ENCODE peak calls at places on chromosomes 13 and 19, in five cellular contexts. O, K, X, N and Y are unnamed samples.

GRCh38 chr13:99656843-99657506 is 155.7 kb downstream of the TM9SF2 start:
- DNase-seq in X (no peak), N (no peak), O (no peak), K (no peak), Y (no peak)

GRCh38 chr13:86002921-86003488 is 203.8 kb upstream of the SLITRK6 start:
- DNase-seq in O (no peak), X (no peak), K (no peak), N (peak; percentile 65), Y (no peak)

GRCh38 chr19:20066861-20067260 is 10.9 kb upstream of the ZNF90 start:
- DNase-seq in K (no peak), O (no peak), X (no peak), N (no peak), Y (no peak)

GRCh38 chr13:102914629-102914935 is 68.8 kb downstream of the ERCC5 start:
- DNase-seq in N (no peak), K (peak; percentile 20), X (no peak), O (no peak), Y (no peak)

GRCh38 chr19:10769533-10770491 is 51.9 kb downstream of the DNM2 start:
- DNase-seq in X (peak; percentile 76), N (no peak), O (peak; percentile 39), K (peak; percentile 33), Y (no peak)

GRCh38 chr13:94435604-94436226 is 43.8 kb downstream of the DCT start:
- DNase-seq in O (peak; percentile 82), K (peak; percentile 71), N (peak; percentile 30), X (peak; percentile 27), Y (no peak)

GRCh38 chr19:46981296-46981695 is 38.3 kb upstream of the NPAS1 start:
- DNase-seq in O (no peak), N (no peak), K (no peak), X (no peak), Y (no peak)

GRCh38 chr13:21703846-21704245 is 33.0 kb downstream of the FGF9 start:
- DNase-seq in N (no peak), X (no peak), K (peak; percentile 71), O (no peak), Y (no peak)

GRCh38 chr19:54136086-54136863 is 1.3 kb upstream of the CNOT3 start:
- DNase-seq in X (no peak), O (peak; percentile 61), N (no peak), K (peak; percentile 15), Y (no peak)

GRCh38 chr19:48695743-48696352 is at the start of gene FUT2:
- DNase-seq in K (no peak), N (no peak), O (peak; percentile 86), X (no peak), Y (no peak)

GRCh38 chr13:40969169-40969901 is 49.8 kb downstream of the ELF1 start:
- DNase-seq in N (no peak), K (no peak), O (no peak), X (no peak), Y (no peak)

GRCh38 chr13:40970803-40971202 is 48.3 kb downstream of the ELF1 start:
- DNase-seq in X (no peak), O (no peak), K (no peak), N (no peak), Y (no peak)

GRCh38 chr13:40971321-40971720 is 47.8 kb downstream of the ELF1 start:
- DNase-seq in O (no peak), K (no peak), N (no peak), X (no peak), Y (no peak)

GRCh38 chr13:40966298-40966697 is 52.8 kb downstream of the ELF1 start:
- DNase-seq in N (no peak), X (no peak), O (no peak), K (no peak), Y (no peak)

DNA sequence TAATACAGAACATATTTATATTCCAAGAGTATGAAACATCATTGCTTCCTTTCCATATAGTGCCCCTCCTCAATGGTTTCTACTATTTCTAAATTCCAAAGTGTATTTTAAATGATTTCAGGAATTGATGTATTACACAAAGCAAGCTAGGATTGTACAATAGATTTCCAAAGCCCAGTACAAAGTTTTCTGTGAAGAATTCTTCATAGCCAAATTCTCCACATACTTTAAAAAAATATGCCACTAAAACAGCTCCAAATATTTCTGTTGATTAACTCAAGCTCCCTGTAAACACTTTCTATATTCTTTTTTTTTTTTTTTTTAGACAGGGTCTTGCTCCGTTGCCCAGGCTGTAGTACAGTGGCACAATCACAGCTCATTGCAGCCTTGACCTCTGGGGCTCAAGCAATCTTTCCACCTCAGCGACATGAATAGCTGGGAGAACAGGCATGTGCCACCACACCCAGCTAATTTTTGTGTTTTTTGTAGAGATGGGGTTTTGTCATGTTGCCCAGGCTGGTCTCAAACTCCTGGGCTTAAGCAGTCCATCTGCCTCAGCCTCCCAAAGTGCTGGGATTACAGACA is 50.6 kb downstream of the ELF1 start:
- DNase-seq in X (no peak), K (no peak), O (no peak), N (no peak), Y (no peak)
- H3K4me1 ChIP-seq in X (peaks cover 62% of the 10 kb centered on the region), K (peaks cover 7% of the 10 kb centered on the region), O (no peaks in the 10 kb centered on the region), N (no peaks in the 10 kb centered on the region), Y (no peaks in the 10 kb centered on the region)

GRCh38 chr19:383040-383439 is 25.9 kb downstream of the C2CD4C start:
- DNase-seq in N (no peak), X (no peak), K (no peak), O (no peak), Y (no peak)
- H3K4me3 ChIP-seq in N (no peak overlapping the region), X (no peak overlapping the region), K (no peak overlapping the region), O (no peak overlapping the region), Y (no peak overlapping the region)

DNA sequence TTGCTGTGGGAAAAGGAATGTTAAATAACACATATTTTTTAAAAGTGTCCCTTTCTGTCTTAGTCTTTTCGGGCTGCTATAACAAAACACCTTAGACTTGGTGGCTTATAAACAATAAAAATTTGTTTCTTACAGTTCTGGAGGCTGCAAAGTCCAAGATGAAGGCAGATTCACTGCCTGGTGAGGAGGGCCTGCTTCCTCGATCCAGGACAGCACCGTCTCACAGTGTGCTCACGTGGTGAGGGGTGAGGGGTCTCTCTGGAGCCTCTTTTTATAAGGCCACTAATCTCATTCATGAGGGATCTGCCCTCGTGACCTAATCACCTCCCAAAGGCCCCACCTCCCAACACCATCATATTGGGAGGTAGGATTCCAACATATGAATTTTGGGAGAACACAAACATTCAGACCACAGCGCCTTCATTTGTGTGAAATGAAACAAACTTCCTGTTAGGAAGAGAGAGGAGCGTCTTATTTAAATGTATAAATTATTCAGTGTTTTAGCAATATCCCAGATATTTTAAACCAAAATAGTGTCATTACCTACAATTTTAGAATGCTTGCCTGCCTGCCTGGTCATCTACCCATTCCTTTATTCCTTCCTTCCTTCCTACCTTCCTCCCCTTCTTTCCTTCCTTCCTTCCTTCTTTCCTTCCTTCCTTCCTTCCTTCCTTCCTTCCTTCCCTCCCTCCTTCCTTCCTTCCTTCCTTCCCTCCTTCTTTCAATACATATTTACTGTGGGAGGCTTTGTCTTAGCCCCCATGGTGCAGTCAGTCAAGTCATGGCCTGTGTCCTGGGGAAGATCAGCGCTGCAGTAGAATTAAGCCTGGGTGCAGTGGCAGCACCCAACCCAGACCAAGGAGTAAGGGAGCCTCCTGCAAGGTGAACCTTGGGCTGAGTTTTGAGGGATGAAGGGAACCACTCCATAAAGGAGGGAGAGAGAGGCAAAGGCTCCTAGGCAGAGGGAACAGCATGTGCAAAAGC is 84.2 kb downstream of the TEX26 start:
- DNase-seq in K (no peak), N (no peak), X (no peak), O (no peak), Y (no peak)
- H3K27me3 ChIP-seq in K (peaks cover 40% of the 10 kb centered on the region), N (no peaks in the 10 kb centered on the region), X (no peaks in the 10 kb centered on the region), O (no peaks in the 10 kb centered on the region), Y (no peaks in the 10 kb centered on the region)

GRCh38 chr13:98542568-98543379 is 34.1 kb downstream of the STK24 start:
- DNase-seq in X (no peak), N (no peak), K (no peak), O (no peak), Y (no peak)

GRCh38 chr13:98541211-98541610 is 35.7 kb downstream of the STK24 start:
- DNase-seq in X (no peak), O (no peak), N (no peak), K (no peak), Y (no peak)

GRCh38 chr13:98539655-98540054 is 37.3 kb downstream of the STK24 start:
- DNase-seq in O (no peak), X (no peak), N (no peak), K (no peak), Y (no peak)

GRCh38 chr13:98541701-98542203 is 35.2 kb downstream of the STK24 start:
- DNase-seq in O (no peak), N (no peak), X (no peak), K (no peak), Y (no peak)

GRCh38 chr13:98540476-98540875 is 36.4 kb downstream of the STK24 start:
- DNase-seq in N (no peak), K (no peak), X (no peak), O (no peak), Y (no peak)
- H3K4me1 ChIP-seq in N (peaks cover 20% of the 10 kb centered on the region), K (peaks cover 18% of the 10 kb centered on the region), X (peaks cover 87% of the 10 kb centered on the region), O (peaks cover 57% of the 10 kb centered on the region), Y (peaks cover 11% of the 10 kb centered on the region)

GRCh38 chr19:51901860-51902259 is 3.0 kb downstream of the ZNF649 start:
- DNase-seq in O (peak; percentile 71), N (no peak), K (no peak), X (no peak), Y (no peak)

GRCh38 chr19:51904331-51905165 is at the start of gene ZNF649:
- DNase-seq in K (peak; percentile 92), N (peak; percentile 85), O (peak; percentile 96), X (peak; percentile 83), Y (no peak)

GRCh38 chr19:51903192-51903591 is 1.6 kb downstream of the ZNF649 start:
- DNase-seq in N (no peak), X (no peak), O (peak; percentile 42), K (no peak), Y (no peak)
- H3K4me3 ChIP-seq in N (no peak overlapping the region), X (no peak overlapping the region), O (peak overlapping the region; percentile 86), K (peak overlapping the region; percentile 77), Y (peak overlapping the region; percentile 29)

GRCh38 chr13:112456138-112457056 is 80.2 kb downstream of the SPACA7 start:
- DNase-seq in N (no peak), O (no peak), K (no peak), X (no peak), Y (no peak)

GRCh38 chr13:112455476-112456059 is 79.4 kb downstream of the SPACA7 start:
- DNase-seq in O (no peak), X (no peak), K (no peak), N (no peak), Y (no peak)

GRCh38 chr13:112453874-112454647 is 77.9 kb downstream of the SPACA7 start:
- DNase-seq in O (no peak), X (no peak), N (no peak), K (no peak), Y (no peak)

GRCh38 chr13:112453207-112453829 is 77.2 kb downstream of the SPACA7 start:
- DNase-seq in K (no peak), N (no peak), O (no peak), X (no peak), Y (no peak)

DNA sequence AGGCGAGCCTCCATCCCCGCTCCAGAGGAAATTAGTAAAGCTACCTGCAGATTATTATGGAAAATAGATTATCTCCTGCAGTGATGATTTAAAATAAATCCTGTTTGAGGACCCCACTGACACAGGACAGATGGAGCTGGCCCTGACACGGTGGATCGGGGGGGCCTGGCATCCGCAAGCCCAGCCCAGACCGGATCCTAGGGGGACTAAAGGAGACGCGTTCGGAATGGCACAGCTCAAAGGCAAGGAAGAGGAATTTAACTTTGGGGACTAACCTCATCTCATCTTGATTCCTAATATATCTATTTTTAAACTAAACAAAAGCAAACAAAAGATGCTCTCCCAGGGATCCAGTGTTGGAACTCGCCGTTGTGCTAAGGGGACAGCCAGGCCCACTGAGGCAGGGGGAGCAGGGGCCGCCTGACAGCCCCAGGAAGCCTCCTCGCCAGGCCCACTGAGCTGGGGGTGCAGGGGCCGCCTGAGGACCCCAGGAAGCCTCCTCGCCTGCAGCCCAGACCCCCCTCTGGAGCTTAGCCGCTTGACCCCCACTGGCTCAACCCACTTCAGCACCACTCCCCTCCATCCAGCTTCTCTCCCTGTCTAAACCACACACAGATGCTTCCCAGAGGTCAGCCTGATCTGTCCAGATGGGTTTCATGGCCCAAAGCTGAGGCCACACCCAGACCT is 78.6 kb downstream of the SPACA7 start:
- DNase-seq in N (no peak), K (no peak), O (no peak), X (no peak), Y (no peak)
- H3K27me3 ChIP-seq in N (no peaks in the 10 kb centered on the region), K (peaks cover 19% of the 10 kb centered on the region), O (no peaks in the 10 kb centered on the region), X (peaks cover 20% of the 10 kb centered on the region), Y (no peaks in the 10 kb centered on the region)